ENCODE peak calls at places on chromosomes 16 and 17, in seven cellular contexts. One of them, this sample, is unnamed.

GRCh38 chr16:57815987-57816745 is 13.9 kb upstream of the KIFC3 start:
- DNase-seq in mucosa of descending colon: peak; percentile 88
- DNase-seq in A549: peak; percentile 81
- DNase-seq in RCC 7860: peak; percentile 86
- DNase-seq in stimulated activated CD8-positive, alpha-beta memory T cell treated with anti-CD3 and anti-CD28 coated beads, Interleukin-7, amount 100 ng/mL, for 1 hour: peak; percentile 14
- DNase-seq in stimulated activated CD4-positive, alpha-beta T cell treated with anti-CD3 and anti-CD28 coated beads, Interleukin-1b, Interleukin-23, amount 100 ng/mL, for 48 hours: peak; percentile 48
- DNase-seq in SJSA1: peak; percentile 88
- DNase-seq in this sample: peak; percentile 95

GRCh38 chr16:51984395-51984794 is 562.5 kb downstream of the TOX3 start:
- DNase-seq in SJSA1: no peak
- DNase-seq in mucosa of descending colon: no peak
- DNase-seq in stimulated activated CD4-positive, alpha-beta T cell treated with anti-CD3 and anti-CD28 coated beads, Interleukin-1b, Interleukin-23, amount 100 ng/mL, for 48 hours: no peak
- DNase-seq in stimulated activated CD8-positive, alpha-beta memory T cell treated with anti-CD3 and anti-CD28 coated beads, Interleukin-7, amount 100 ng/mL, for 1 hour: no peak
- DNase-seq in A549: no peak
- DNase-seq in RCC 7860: no peak
- DNase-seq in this sample: no peak

GRCh38 chr16:23171234-23171948 is 11.2 kb upstream of the SCNN1G start:
- DNase-seq in RCC 7860: peak; percentile 21
- DNase-seq in stimulated activated CD4-positive, alpha-beta T cell treated with anti-CD3 and anti-CD28 coated beads, Interleukin-1b, Interleukin-23, amount 100 ng/mL, for 48 hours: no peak
- DNase-seq in A549: peak; percentile 19
- DNase-seq in mucosa of descending colon: no peak
- DNase-seq in SJSA1: no peak
- DNase-seq in stimulated activated CD8-positive, alpha-beta memory T cell treated with anti-CD3 and anti-CD28 coated beads, Interleukin-7, amount 100 ng/mL, for 1 hour: no peak
- DNase-seq in this sample: no peak

GRCh38 chr16:49483251-49483650 is 109.6 kb downstream of the C16orf78 start:
- DNase-seq in A549: no peak
- DNase-seq in RCC 7860: no peak
- DNase-seq in stimulated activated CD4-positive, alpha-beta T cell treated with anti-CD3 and anti-CD28 coated beads, Interleukin-1b, Interleukin-23, amount 100 ng/mL, for 48 hours: no peak
- DNase-seq in stimulated activated CD8-positive, alpha-beta memory T cell treated with anti-CD3 and anti-CD28 coated beads, Interleukin-7, amount 100 ng/mL, for 1 hour: no peak
- DNase-seq in mucosa of descending colon: peak; percentile 27
- DNase-seq in SJSA1: no peak
- DNase-seq in this sample: no peak

GRCh38 chr16:4240624-4241023 is 1.3 kb downstream of the SRL start:
- DNase-seq in stimulated activated CD4-positive, alpha-beta T cell treated with anti-CD3 and anti-CD28 coated beads, Interleukin-1b, Interleukin-23, amount 100 ng/mL, for 48 hours: no peak
- DNase-seq in A549: no peak
- DNase-seq in SJSA1: no peak
- DNase-seq in RCC 7860: no peak
- DNase-seq in mucosa of descending colon: no peak
- DNase-seq in stimulated activated CD8-positive, alpha-beta memory T cell treated with anti-CD3 and anti-CD28 coated beads, Interleukin-7, amount 100 ng/mL, for 1 hour: no peak
- DNase-seq in this sample: no peak

GRCh38 chr17:60501589-60501988 is 24.5 kb downstream of the APPBP2 start:
- DNase-seq in stimulated activated CD4-positive, alpha-beta T cell treated with anti-CD3 and anti-CD28 coated beads, Interleukin-1b, Interleukin-23, amount 100 ng/mL, for 48 hours: no peak
- DNase-seq in A549: no peak
- DNase-seq in SJSA1: no peak
- DNase-seq in RCC 7860: no peak
- DNase-seq in mucosa of descending colon: no peak
- DNase-seq in stimulated activated CD8-positive, alpha-beta memory T cell treated with anti-CD3 and anti-CD28 coated beads, Interleukin-7, amount 100 ng/mL, for 1 hour: no peak
- DNase-seq in this sample: no peak

GRCh38 chr17:67520282-67520906 is 143.3 kb downstream of the PITPNC1 start:
- DNase-seq in mucosa of descending colon: no peak
- DNase-seq in RCC 7860: no peak
- DNase-seq in stimulated activated CD4-positive, alpha-beta T cell treated with anti-CD3 and anti-CD28 coated beads, Interleukin-1b, Interleukin-23, amount 100 ng/mL, for 48 hours: no peak
- DNase-seq in A549: no peak
- DNase-seq in stimulated activated CD8-positive, alpha-beta memory T cell treated with anti-CD3 and anti-CD28 coated beads, Interleukin-7, amount 100 ng/mL, for 1 hour: no peak
- DNase-seq in SJSA1: no peak
- DNase-seq in this sample: no peak

GRCh38 chr17:67628580-67629013 is 89.1 kb upstream of the NOL11 start:
- DNase-seq in A549: peak; percentile 20
- DNase-seq in stimulated activated CD4-positive, alpha-beta T cell treated with anti-CD3 and anti-CD28 coated beads, Interleukin-1b, Interleukin-23, amount 100 ng/mL, for 48 hours: no peak
- DNase-seq in stimulated activated CD8-positive, alpha-beta memory T cell treated with anti-CD3 and anti-CD28 coated beads, Interleukin-7, amount 100 ng/mL, for 1 hour: no peak
- DNase-seq in mucosa of descending colon: no peak
- DNase-seq in SJSA1: no peak
- DNase-seq in RCC 7860: no peak
- DNase-seq in this sample: no peak

GRCh38 chr16:12896562-12896961 is 4.8 kb upstream of the SHISA9 start:
- DNase-seq in SJSA1: no peak
- DNase-seq in stimulated activated CD8-positive, alpha-beta memory T cell treated with anti-CD3 and anti-CD28 coated beads, Interleukin-7, amount 100 ng/mL, for 1 hour: no peak
- DNase-seq in stimulated activated CD4-positive, alpha-beta T cell treated with anti-CD3 and anti-CD28 coated beads, Interleukin-1b, Interleukin-23, amount 100 ng/mL, for 48 hours: no peak
- DNase-seq in A549: peak; percentile 60
- DNase-seq in mucosa of descending colon: no peak
- DNase-seq in RCC 7860: peak; percentile 36
- DNase-seq in this sample: no peak

GRCh38 chr17:76581515-76581914 is 4.1 kb downstream of the ST6GALNAC2 start:
- DNase-seq in stimulated activated CD8-positive, alpha-beta memory T cell treated with anti-CD3 and anti-CD28 coated beads, Interleukin-7, amount 100 ng/mL, for 1 hour: no peak
- DNase-seq in RCC 7860: no peak
- DNase-seq in stimulated activated CD4-positive, alpha-beta T cell treated with anti-CD3 and anti-CD28 coated beads, Interleukin-1b, Interleukin-23, amount 100 ng/mL, for 48 hours: no peak
- DNase-seq in SJSA1: no peak
- DNase-seq in A549: no peak
- DNase-seq in mucosa of descending colon: no peak
- DNase-seq in this sample: no peak

GRCh38 chr17:75036643-75037268 is 10.0 kb downstream of the ATP5PD start:
- DNase-seq in mucosa of descending colon: peak; percentile 90
- DNase-seq in SJSA1: no peak
- DNase-seq in stimulated activated CD4-positive, alpha-beta T cell treated with anti-CD3 and anti-CD28 coated beads, Interleukin-1b, Interleukin-23, amount 100 ng/mL, for 48 hours: peak; percentile 84
- DNase-seq in stimulated activated CD8-positive, alpha-beta memory T cell treated with anti-CD3 and anti-CD28 coated beads, Interleukin-7, amount 100 ng/mL, for 1 hour: peak; percentile 52
- DNase-seq in RCC 7860: no peak
- DNase-seq in A549: peak; percentile 97
- DNase-seq in this sample: no peak

GRCh38 chr16:66578596-66579531 is at the start of gene CMTM2:
- DNase-seq in RCC 7860: no peak
- DNase-seq in SJSA1: no peak
- DNase-seq in stimulated activated CD8-positive, alpha-beta memory T cell treated with anti-CD3 and anti-CD28 coated beads, Interleukin-7, amount 100 ng/mL, for 1 hour: no peak
- DNase-seq in stimulated activated CD4-positive, alpha-beta T cell treated with anti-CD3 and anti-CD28 coated beads, Interleukin-1b, Interleukin-23, amount 100 ng/mL, for 48 hours: no peak
- DNase-seq in A549: no peak
- DNase-seq in mucosa of descending colon: no peak
- DNase-seq in this sample: no peak

GRCh38 chr17:81636505-81637288 is at the start of the genes NPLOC4 and TSPAN10:
- DNase-seq in mucosa of descending colon: peak; percentile 86
- DNase-seq in RCC 7860: peak; percentile 70
- DNase-seq in stimulated activated CD4-positive, alpha-beta T cell treated with anti-CD3 and anti-CD28 coated beads, Interleukin-1b, Interleukin-23, amount 100 ng/mL, for 48 hours: peak; percentile 88
- DNase-seq in stimulated activated CD8-positive, alpha-beta memory T cell treated with anti-CD3 and anti-CD28 coated beads, Interleukin-7, amount 100 ng/mL, for 1 hour: peak; percentile 72
- DNase-seq in SJSA1: peak; percentile 92
- DNase-seq in A549: peak; percentile 91
- DNase-seq in this sample: peak; percentile 18

GRCh38 chr16:56408379-56409098 is 16.8 kb downstream of the AMFR start:
- DNase-seq in SJSA1: no peak
- DNase-seq in mucosa of descending colon: no peak
- DNase-seq in stimulated activated CD8-positive, alpha-beta memory T cell treated with anti-CD3 and anti-CD28 coated beads, Interleukin-7, amount 100 ng/mL, for 1 hour: no peak
- DNase-seq in RCC 7860: no peak
- DNase-seq in stimulated activated CD4-positive, alpha-beta T cell treated with anti-CD3 and anti-CD28 coated beads, Interleukin-1b, Interleukin-23, amount 100 ng/mL, for 48 hours: no peak
- DNase-seq in A549: peak; percentile 68
- DNase-seq in this sample: no peak

GRCh38 chr17:10600551-10600950 is 51.1 kb upstream of the MYH2 start:
- DNase-seq in stimulated activated CD4-positive, alpha-beta T cell treated with anti-CD3 and anti-CD28 coated beads, Interleukin-1b, Interleukin-23, amount 100 ng/mL, for 48 hours: no peak
- DNase-seq in SJSA1: no peak
- DNase-seq in A549: no peak
- DNase-seq in stimulated activated CD8-positive, alpha-beta memory T cell treated with anti-CD3 and anti-CD28 coated beads, Interleukin-7, amount 100 ng/mL, for 1 hour: no peak
- DNase-seq in mucosa of descending colon: no peak
- DNase-seq in RCC 7860: peak; percentile 51
- DNase-seq in this sample: no peak

GRCh38 chr16:255183-255582 is 20.6 kb downstream of the RGS11 start:
- DNase-seq in RCC 7860: no peak
- DNase-seq in stimulated activated CD4-positive, alpha-beta T cell treated with anti-CD3 and anti-CD28 coated beads, Interleukin-1b, Interleukin-23, amount 100 ng/mL, for 48 hours: no peak
- DNase-seq in A549: no peak
- DNase-seq in stimulated activated CD8-positive, alpha-beta memory T cell treated with anti-CD3 and anti-CD28 coated beads, Interleukin-7, amount 100 ng/mL, for 1 hour: no peak
- DNase-seq in SJSA1: no peak
- DNase-seq in mucosa of descending colon: no peak
- DNase-seq in this sample: no peak

GRCh38 chr16:47037396-47037745 is 63.9 kb upstream of the DNAJA2 start:
- DNase-seq in stimulated activated CD8-positive, alpha-beta memory T cell treated with anti-CD3 and anti-CD28 coated beads, Interleukin-7, amount 100 ng/mL, for 1 hour: no peak
- DNase-seq in A549: peak; percentile 32
- DNase-seq in RCC 7860: no peak
- DNase-seq in SJSA1: no peak
- DNase-seq in stimulated activated CD4-positive, alpha-beta T cell treated with anti-CD3 and anti-CD28 coated beads, Interleukin-1b, Interleukin-23, amount 100 ng/mL, for 48 hours: peak; percentile 22
- DNase-seq in mucosa of descending colon: no peak
- DNase-seq in this sample: no peak

GRCh38 chr17:77553459-77554066 is 404.9 kb upstream of the TNRC6C start:
- DNase-seq in stimulated activated CD4-positive, alpha-beta T cell treated with anti-CD3 and anti-CD28 coated beads, Interleukin-1b, Interleukin-23, amount 100 ng/mL, for 48 hours: no peak
- DNase-seq in mucosa of descending colon: no peak
- DNase-seq in SJSA1: no peak
- DNase-seq in A549: no peak
- DNase-seq in RCC 7860: no peak
- DNase-seq in stimulated activated CD8-positive, alpha-beta memory T cell treated with anti-CD3 and anti-CD28 coated beads, Interleukin-7, amount 100 ng/mL, for 1 hour: no peak
- DNase-seq in this sample: no peak

GRCh38 chr17:56289321-56289720 is 136.0 kb downstream of the ANKFN1 start:
- DNase-seq in mucosa of descending colon: no peak
- DNase-seq in stimulated activated CD8-positive, alpha-beta memory T cell treated with anti-CD3 and anti-CD28 coated beads, Interleukin-7, amount 100 ng/mL, for 1 hour: no peak
- DNase-seq in RCC 7860: no peak
- DNase-seq in SJSA1: no peak
- DNase-seq in A549: no peak
- DNase-seq in stimulated activated CD4-positive, alpha-beta T cell treated with anti-CD3 and anti-CD28 coated beads, Interleukin-1b, Interleukin-23, amount 100 ng/mL, for 48 hours: no peak
- DNase-seq in this sample: no peak

GRCh38 chr16:50025544-50025931 is 513 bp downstream of the CNEP1R1 start:
- DNase-seq in mucosa of descending colon: no peak
- DNase-seq in A549: no peak
- DNase-seq in RCC 7860: no peak
- DNase-seq in stimulated activated CD4-positive, alpha-beta T cell treated with anti-CD3 and anti-CD28 coated beads, Interleukin-1b, Interleukin-23, amount 100 ng/mL, for 48 hours: peak; percentile 8
- DNase-seq in SJSA1: no peak
- DNase-seq in stimulated activated CD8-positive, alpha-beta memory T cell treated with anti-CD3 and anti-CD28 coated beads, Interleukin-7, amount 100 ng/mL, for 1 hour: no peak
- DNase-seq in this sample: peak; percentile 10

GRCh38 chr16:56199164-56199563 is 7.9 kb downstream of the GNAO1 start:
- DNase-seq in SJSA1: no peak
- DNase-seq in stimulated activated CD8-positive, alpha-beta memory T cell treated with anti-CD3 and anti-CD28 coated beads, Interleukin-7, amount 100 ng/mL, for 1 hour: no peak
- DNase-seq in mucosa of descending colon: no peak
- DNase-seq in RCC 7860: no peak
- DNase-seq in A549: no peak
- DNase-seq in stimulated activated CD4-positive, alpha-beta T cell treated with anti-CD3 and anti-CD28 coated beads, Interleukin-1b, Interleukin-23, amount 100 ng/mL, for 48 hours: peak; percentile 40
- DNase-seq in this sample: no peak

GRCh38 chr17:32335647-32336046 is 6.3 kb downstream of the C17orf75 start:
- DNase-seq in A549: no peak
- DNase-seq in SJSA1: no peak
- DNase-seq in RCC 7860: peak; percentile 18
- DNase-seq in stimulated activated CD4-positive, alpha-beta T cell treated with anti-CD3 and anti-CD28 coated beads, Interleukin-1b, Interleukin-23, amount 100 ng/mL, for 48 hours: no peak
- DNase-seq in mucosa of descending colon: no peak
- DNase-seq in stimulated activated CD8-positive, alpha-beta memory T cell treated with anti-CD3 and anti-CD28 coated beads, Interleukin-7, amount 100 ng/mL, for 1 hour: no peak
- DNase-seq in this sample: peak; percentile 51

GRCh38 chr16:85169333-85170065 is 57.2 kb upstream of the CIBAR2 start:
- DNase-seq in stimulated activated CD8-positive, alpha-beta memory T cell treated with anti-CD3 and anti-CD28 coated beads, Interleukin-7, amount 100 ng/mL, for 1 hour: no peak
- DNase-seq in A549: no peak
- DNase-seq in mucosa of descending colon: peak; percentile 34
- DNase-seq in RCC 7860: no peak
- DNase-seq in stimulated activated CD4-positive, alpha-beta T cell treated with anti-CD3 and anti-CD28 coated beads, Interleukin-1b, Interleukin-23, amount 100 ng/mL, for 48 hours: no peak
- DNase-seq in SJSA1: no peak
- DNase-seq in this sample: no peak

GRCh38 chr17:56880571-56880970 is 33.3 kb downstream of the TRIM25 start:
- DNase-seq in A549: no peak
- DNase-seq in SJSA1: no peak
- DNase-seq in stimulated activated CD4-positive, alpha-beta T cell treated with anti-CD3 and anti-CD28 coated beads, Interleukin-1b, Interleukin-23, amount 100 ng/mL, for 48 hours: no peak
- DNase-seq in RCC 7860: no peak
- DNase-seq in stimulated activated CD8-positive, alpha-beta memory T cell treated with anti-CD3 and anti-CD28 coated beads, Interleukin-7, amount 100 ng/mL, for 1 hour: no peak
- DNase-seq in mucosa of descending colon: no peak
- DNase-seq in this sample: no peak

GRCh38 chr16:81447383-81448101 is 2.9 kb downstream of the CMIP start:
- DNase-seq in SJSA1: no peak
- DNase-seq in stimulated activated CD4-positive, alpha-beta T cell treated with anti-CD3 and anti-CD28 coated beads, Interleukin-1b, Interleukin-23, amount 100 ng/mL, for 48 hours: no peak
- DNase-seq in mucosa of descending colon: peak; percentile 64
- DNase-seq in stimulated activated CD8-positive, alpha-beta memory T cell treated with anti-CD3 and anti-CD28 coated beads, Interleukin-7, amount 100 ng/mL, for 1 hour: no peak
- DNase-seq in A549: peak; percentile 69
- DNase-seq in RCC 7860: peak; percentile 30
- DNase-seq in this sample: no peak

GRCh38 chr16:12238598-12238997 is 262.1 kb downstream of the SNX29 start:
- DNase-seq in mucosa of descending colon: no peak
- DNase-seq in SJSA1: no peak
- DNase-seq in RCC 7860: no peak
- DNase-seq in stimulated activated CD4-positive, alpha-beta T cell treated with anti-CD3 and anti-CD28 coated beads, Interleukin-1b, Interleukin-23, amount 100 ng/mL, for 48 hours: no peak
- DNase-seq in A549: no peak
- DNase-seq in stimulated activated CD8-positive, alpha-beta memory T cell treated with anti-CD3 and anti-CD28 coated beads, Interleukin-7, amount 100 ng/mL, for 1 hour: no peak
- DNase-seq in this sample: no peak

GRCh38 chr16:50394215-50394802 is 25.5 kb upstream of the BRD7 start:
- DNase-seq in stimulated activated CD8-positive, alpha-beta memory T cell treated with anti-CD3 and anti-CD28 coated beads, Interleukin-7, amount 100 ng/mL, for 1 hour: no peak
- DNase-seq in mucosa of descending colon: no peak
- DNase-seq in SJSA1: peak; percentile 19
- DNase-seq in RCC 7860: no peak
- DNase-seq in A549: no peak
- DNase-seq in stimulated activated CD4-positive, alpha-beta T cell treated with anti-CD3 and anti-CD28 coated beads, Interleukin-1b, Interleukin-23, amount 100 ng/mL, for 48 hours: no peak
- DNase-seq in this sample: no peak